ENCODE peak calls at places on chromosomes 16 and 17, in ten cellular contexts. X is GM04504; A is GM12864; L is natural killer cell; B is naive thymus-derived CD8-positive, alpha-beta T cell; I is lung microvascular endothelial cell; F is iPS-NIHi11; N is mucosa of descending colon; M is T-helper 2 cell; Q is neural crest cell. P is an unnamed sample.

GRCh38 chr17:44610331-44610730 is 45.9 kb upstream of the MEIOC start:
- DNase-seq in L (no peak), N (no peak), M (no peak), X (no peak), A (no peak), B (no peak), F (no peak), I (no peak), Q (no peak), P (no peak)

GRCh38 chr17:41518789-41519449 is at the start of gene KRT15:
- DNase-seq in I (no peak), A (no peak), N (no peak), B (no peak), Q (no peak), F (no peak), L (no peak), M (no peak), X (no peak), P (no peak)

GRCh38 chr17:44304651-44305050 is 3.8 kb upstream of the RUNDC3A start:
- DNase-seq in L (no peak), F (no peak), I (no peak), X (no peak), M (no peak), B (no peak), A (no peak), N (no peak), Q (no peak), P (no peak)

GRCh38 chr16:22661161-22661647 is 150.5 kb downstream of the NPIPB5 start:
- DNase-seq in M (no peak), X (no peak), F (no peak), L (no peak), N (no peak), A (no peak), Q (no peak), I (no peak), B (no peak), P (no peak)

GRCh38 chr17:13134106-13134505 is 116.3 kb upstream of the ELAC2 start:
- DNase-seq in M (no peak), X (no peak), F (no peak), L (no peak), I (no peak), Q (no peak), N (no peak), B (no peak), A (no peak), P (no peak)

GRCh38 chr17:19470529-19471261 is 59.7 kb downstream of the RNF112 start:
- DNase-seq in M (no peak), B (no peak), I (no peak), A (no peak), N (peak; percentile 69), X (no peak), F (no peak), L (no peak), Q (no peak), P (peak; percentile 88)

GRCh38 chr17:39582658-39583057 is 25.1 kb downstream of the NEUROD2 start:
- DNase-seq in B (no peak), L (no peak), Q (no peak), X (no peak), A (no peak), I (no peak), N (no peak), M (no peak), F (no peak), P (no peak)

GRCh38 chr17:17416400-17417360 is 60.1 kb upstream of the MED9 start:
- DNase-seq in M (no peak), L (no peak), N (no peak), I (peak; percentile 90), A (no peak), B (peak; percentile 34), Q (no peak), X (peak; percentile 57), F (no peak), P (peak; percentile 83)

GRCh38 chr17:49452173-49452572 is 37.5 kb upstream of the PHB1 start:
- DNase-seq in X (no peak), Q (no peak), F (no peak), B (no peak), A (no peak), N (no peak), L (no peak), M (no peak), I (no peak), P (no peak)

GRCh38 chr17:62935481-62935880 is 30.6 kb upstream of the TANC2 start:
- DNase-seq in X (no peak), Q (no peak), A (no peak), M (no peak), I (no peak), F (no peak), L (no peak), B (no peak), N (no peak), P (no peak)

GRCh38 chr17:68646626-68647526 is 45.7 kb upstream of the FAM20A start:
- DNase-seq in X (no peak), B (no peak), A (no peak), N (no peak), Q (no peak), I (no peak), L (no peak), F (no peak), M (no peak), P (no peak)

GRCh38 chr17:38464723-38465419 is 36.6 kb downstream of the ARHGAP23 start:
- DNase-seq in L (no peak), M (no peak), Q (no peak), X (peak; percentile 87), F (peak; percentile 72), I (peak; percentile 92), N (peak; percentile 73), B (no peak), A (no peak), P (peak; percentile 94)

GRCh38 chr16:85017151-85017550 is 5.8 kb upstream of the ZDHHC7 start:
- DNase-seq in Q (no peak), I (peak; percentile 44), F (no peak), M (no peak), X (no peak), N (no peak), L (no peak), A (no peak), B (no peak), P (no peak)

GRCh38 chr16:19997734-19998133 is 76.0 kb downstream of the GPR139 start:
- DNase-seq in N (no peak), L (no peak), A (no peak), F (no peak), I (no peak), X (no peak), B (no peak), M (no peak), Q (no peak), P (no peak)

GRCh38 chr16:177981-178676 is 1.6 kb downstream of the HBA1 start:
- DNase-seq in N (no peak), Q (no peak), M (no peak), A (no peak), F (no peak), I (no peak), B (no peak), L (no peak), X (no peak), P (no peak)

GRCh38 chr17:3613139-3613538 is 3.9 kb upstream of the TRPV1 start:
- DNase-seq in N (peak; percentile 44), B (no peak), M (no peak), L (no peak), A (no peak), X (no peak), I (no peak), F (no peak), Q (no peak), P (no peak)

GRCh38 chr16:56726926-56727325 is 3.0 kb upstream of the NUP93 start:
- DNase-seq in X (no peak), B (no peak), L (no peak), N (no peak), A (no peak), I (no peak), F (no peak), Q (no peak), M (no peak), P (no peak)

GRCh38 chr17:1766382-1767135 is 4.7 kb downstream of the SERPINF1 start:
- DNase-seq in F (peak; percentile 58), M (no peak), I (no peak), Q (no peak), X (no peak), A (no peak), B (no peak), L (no peak), N (no peak), P (no peak)

GRCh38 chr17:29588017-29588557 is 1.4 kb downstream of the GIT1 start:
- DNase-seq in M (no peak), I (peak; percentile 49), F (no peak), L (no peak), N (peak; percentile 34), Q (no peak), X (no peak), B (no peak), A (no peak), P (no peak)

GRCh38 chr16:68272501-68273209 is 8.3 kb downstream of the SLC7A6 start:
- DNase-seq in F (no peak), I (no peak), X (no peak), N (peak; percentile 43), Q (no peak), B (peak; percentile 77), A (no peak), M (no peak), L (no peak), P (no peak)

GRCh38 chr16:72001180-72001890 is 1.1 kb upstream of the PKD1L3 start:
- DNase-seq in X (no peak), F (no peak), M (no peak), L (no peak), I (no peak), N (no peak), A (no peak), B (no peak), Q (no peak), P (no peak)

GRCh38 chr16:52191533-52192134 is 355.3 kb downstream of the TOX3 start:
- DNase-seq in I (peak; percentile 72), M (no peak), F (peak; percentile 85), X (peak; percentile 33), Q (peak; percentile 76), A (peak; percentile 15), N (peak; percentile 68), L (no peak), B (peak; percentile 28), P (no peak)

GRCh38 chr17:79851461-79851817 is 12.2 kb upstream of the CBX4 start:
- DNase-seq in M (no peak), B (no peak), A (no peak), X (no peak), N (peak; percentile 80), I (no peak), L (no peak), Q (no peak), F (no peak), P (no peak)

GRCh38 chr16:72996291-72997062 is 51.5 kb downstream of the ZFHX3 start:
- DNase-seq in A (no peak), N (no peak), I (no peak), M (no peak), Q (no peak), X (no peak), F (no peak), L (no peak), B (no peak), P (peak; percentile 67)

GRCh38 chr17:43608313-43608712 is 53.4 kb downstream of the MEOX1 start:
- DNase-seq in M (no peak), L (no peak), N (no peak), Q (no peak), I (peak; percentile 79), F (no peak), B (no peak), X (no peak), A (peak; percentile 30), P (no peak)

GRCh38 chr16:72901012-72901411 is 146.9 kb downstream of the ZFHX3 start:
- DNase-seq in B (no peak), X (no peak), N (no peak), F (no peak), L (no peak), M (no peak), Q (no peak), A (no peak), I (no peak), P (no peak)

GRCh38 chr16:54244061-54244886 is 42.3 kb downstream of the IRX3 start:
- DNase-seq in M (no peak), Q (no peak), A (no peak), L (no peak), F (no peak), I (no peak), N (no peak), X (no peak), B (no peak), P (no peak)

GRCh38 chr17:73203788-73204479 is 11.1 kb downstream of the COG1 start:
- DNase-seq in L (no peak), A (no peak), N (no peak), Q (no peak), X (no peak), M (no peak), B (peak; percentile 58), I (peak; percentile 25), F (no peak), P (peak; percentile 62)

P was measured in mesenteric fat pad.